ENCODE peak calls at places on chromosomes 5 and 9, in nine cellular contexts. V, G, K, U, T, Z, R, Q and H are unnamed samples.

GRCh38 chr5:39473156-39473779 is 48.5 kb upstream of the DAB2 start:
- DNase-seq in V (no peak), G (no peak), K (no peak), U (no peak), T (no peak), Z (no peak), R (no peak), Q (no peak), H (no peak)

GRCh38 chr9:80866121-80866520 is 823.2 kb downstream of the TLE1 start:
- DNase-seq in V (no peak), G (no peak), K (no peak), U (no peak), T (no peak), Z (no peak), R (no peak), Q (no peak), H (no peak)

GRCh38 chr9:133894377-133895321 is 97.5 kb downstream of the VAV2 start:
- DNase-seq in V (no peak), G (no peak), K (no peak), U (no peak), T (no peak), Z (no peak), R (no peak), Q (no peak), H (no peak)

GRCh38 chr9:14895806-14896205 is 14.4 kb downstream of the FREM1 start:
- DNase-seq in V (no peak), G (no peak), K (no peak), U (no peak), T (no peak), Z (no peak), R (no peak), Q (no peak), H (no peak)

GRCh38 chr9:89676281-89676680 is 71.5 kb downstream of the GADD45G start:
- DNase-seq in V (peak; percentile 61), G (peak; percentile 85), K (peak; percentile 78), U (no peak), T (no peak), Z (peak; percentile 87), R (no peak), Q (no peak), H (no peak)

GRCh38 chr5:177303121-177303924 is at the start of the genes PRELID1 and RAB24:
- DNase-seq in V (peak; percentile 67), G (peak; percentile 92), K (peak; percentile 94), U (no peak), T (peak; percentile 86), Z (peak; percentile 94), R (peak; percentile 87), Q (no peak), H (peak; percentile 87)

GRCh38 chr5:150644058-150644457 is 3.6 kb downstream of the SYNPO start:
- DNase-seq in V (no peak), G (peak; percentile 4), K (no peak), U (no peak), T (no peak), Z (no peak), R (no peak), Q (no peak), H (no peak)

GRCh38 chr5:112742424-112742823 is 4.7 kb downstream of the APC start:
- DNase-seq in V (no peak), G (no peak), K (no peak), U (no peak), T (no peak), Z (no peak), R (no peak), Q (no peak), H (no peak)

GRCh38 chr5:16582081-16582480 is 34.7 kb downstream of the RETREG1 start:
- DNase-seq in V (no peak), G (no peak), K (no peak), U (no peak), T (no peak), Z (no peak), R (no peak), Q (no peak), H (no peak)

GRCh38 chr5:41925555-41925946 is 470 bp downstream of the FBXO4 start:
- DNase-seq in V (peak; percentile 16), G (no peak), K (peak; percentile 70), U (no peak), T (no peak), Z (no peak), R (peak; percentile 8), Q (no peak), H (no peak)

GRCh38 chr9:79256691-79257213 is 315.0 kb upstream of the TLE4 start:
- DNase-seq in V (peak; percentile 90), G (no peak), K (no peak), U (no peak), T (no peak), Z (no peak), R (no peak), Q (no peak), H (no peak)

GRCh38 chr9:95116002-95116819 is 201.3 kb downstream of the FANCC start:
- DNase-seq in V (no peak), G (no peak), K (peak; percentile 73), U (no peak), T (no peak), Z (no peak), R (no peak), Q (no peak), H (no peak)

GRCh38 chr9:131138676-131139075 is 13.3 kb downstream of the NUP214 start:
- DNase-seq in V (no peak), G (no peak), K (no peak), U (no peak), T (no peak), Z (no peak), R (no peak), Q (no peak), H (no peak)

GRCh38 chr5:83474986-83475385 is 3.4 kb downstream of the VCAN start:
- DNase-seq in V (no peak), G (no peak), K (no peak), U (no peak), T (peak; percentile 26), Z (no peak), R (no peak), Q (no peak), H (no peak)

GRCh38 chr5:80141147-80141671 is 106.1 kb downstream of the THBS4 start:
- DNase-seq in V (peak; percentile 66), G (peak; percentile 53), K (peak; percentile 98), U (no peak), T (peak; percentile 85), Z (peak; percentile 78), R (no peak), Q (no peak), H (peak; percentile 59)

GRCh38 chr9:33878691-33879366 is 61.9 kb downstream of the UBE2R2 start:
- DNase-seq in V (no peak), G (no peak), K (no peak), U (no peak), T (no peak), Z (no peak), R (no peak), Q (no peak), H (no peak)

GRCh38 chr5:105331558-105331957 is 1769.0 kb upstream of the NUDT12 start:
- DNase-seq in V (no peak), G (no peak), K (no peak), U (no peak), T (no peak), Z (no peak), R (no peak), Q (no peak), H (no peak)

GRCh38 chr9:76458903-76459690 is at the start of gene GCNT1:
- DNase-seq in V (peak; percentile 94), G (peak; percentile 98), K (peak; percentile 85), U (peak; percentile 40), T (peak; percentile 75), Z (peak; percentile 92), R (peak; percentile 85), Q (peak; percentile 85), H (peak; percentile 67)

GRCh38 chr5:120055858-120056257 is 408.2 kb upstream of the PRR16 start:
- DNase-seq in V (peak; percentile 19), G (no peak), K (no peak), U (no peak), T (no peak), Z (no peak), R (no peak), Q (peak; percentile 4), H (no peak)
- TF ChIP-seq CTCF in V (peak; percentile 38), G (no peak), K (no peak), U (no peak), T (peak; percentile 37), Z (peak; percentile 24), R (no peak), Q (no peak), H (no peak)

DNA sequence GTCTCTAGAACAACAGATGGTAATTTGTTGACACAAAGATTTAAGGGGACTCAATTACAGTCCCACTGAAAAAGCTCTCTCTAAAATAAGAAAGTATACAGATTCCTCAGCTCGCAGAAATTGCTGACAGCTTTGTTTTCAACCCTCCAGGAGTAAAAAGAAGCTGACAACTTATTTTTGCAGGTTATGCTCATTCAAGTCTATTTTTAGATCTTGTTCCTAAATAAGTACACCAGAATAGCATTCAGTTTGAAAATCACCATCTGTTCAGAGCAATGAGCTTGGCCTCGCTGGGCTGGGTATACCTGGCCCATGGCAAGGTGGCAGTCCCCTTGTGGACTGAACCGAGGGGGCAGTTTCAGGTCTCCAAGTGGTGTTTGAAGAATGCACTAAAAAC is 169.3 kb downstream of the AUH start:
- DNase-seq in V (peak; percentile 48), G (no peak), K (no peak), U (no peak), T (no peak), Z (no peak), R (no peak), Q (no peak), H (no peak)
- TF ChIP-seq CTCF in V (peak; percentile 17), G (no peak), K (no peak), U (no peak), T (no peak), Z (no peak), R (no peak), Q (no peak), H (no peak)

GRCh38 chr5:34771076-34771475 is 67.9 kb upstream of the TTC23L start:
- DNase-seq in V (no peak), G (no peak), K (no peak), U (no peak), T (no peak), Z (no peak), R (no peak), Q (no peak), H (no peak)
- TF ChIP-seq CTCF in V (no peak), G (no peak), K (no peak), U (no peak), T (no peak), Z (no peak), R (no peak), Q (no peak), H (no peak)

GRCh38 chr5:31824886-31825774 is 186.2 kb downstream of the PDZD2 start:
- DNase-seq in V (peak; percentile 72), G (no peak), K (peak; percentile 68), U (no peak), T (peak; percentile 46), Z (no peak), R (peak; percentile 19), Q (peak; percentile 61), H (no peak)
- TF ChIP-seq CTCF in V (peak; percentile 52), G (no peak), K (peak; percentile 59), U (peak; percentile 59), T (peak; percentile 66), Z (peak; percentile 72), R (peak; percentile 62), Q (peak; percentile 70), H (peak; percentile 38)

DNA sequence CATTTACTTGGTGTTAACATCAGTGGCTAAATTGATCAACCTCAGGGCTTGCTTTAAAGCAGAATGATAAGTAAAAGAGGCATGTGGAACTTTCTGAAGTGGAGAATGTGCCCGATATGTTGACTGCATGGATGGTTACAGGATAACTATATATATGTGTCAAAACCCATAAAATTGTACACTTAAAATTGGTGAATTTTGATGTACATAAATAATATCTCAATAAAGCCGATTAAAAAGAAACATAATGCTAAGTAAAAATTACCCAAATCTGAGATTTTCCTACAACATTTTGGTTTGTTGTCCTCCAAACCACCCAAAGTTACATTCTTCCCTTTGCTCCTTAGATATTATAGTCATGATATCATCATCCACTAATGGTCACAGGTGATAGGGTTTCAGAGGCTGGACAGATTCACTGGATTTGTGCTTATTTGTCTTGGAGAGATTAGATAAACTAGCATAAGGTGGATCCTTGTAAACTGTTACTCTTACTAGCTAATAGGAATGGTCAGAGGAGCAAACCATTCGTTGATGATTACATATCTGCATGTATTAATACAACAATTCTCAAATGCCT is 119.7 kb upstream of the RPS23 start:
- DNase-seq in V (no peak), G (no peak), K (no peak), U (no peak), T (no peak), Z (no peak), R (no peak), Q (no peak), H (no peak)
- TF ChIP-seq CTCF in V (no peak), G (no peak), K (no peak), U (no peak), T (no peak), Z (no peak), R (no peak), Q (no peak), H (no peak)